ENCODE peak calls at places on chromosomes 13 and 19, in eight cellular contexts. One of them, this sample, is unnamed.

GRCh38 chr19:52171321-52172169 is at the start of gene ZNF836:
- DNase-seq in aorta: peak; percentile 94
- DNase-seq in esophagus squamous epithelium: peak; percentile 32
- DNase-seq in HEK293T: peak; percentile 77
- DNase-seq in NCI-H1436: peak; percentile 93
- DNase-seq in erythroblast: peak; percentile 77
- DNase-seq in stimulated activated CD4-positive, alpha-beta T cell treated with anti-CD3 and anti-CD28 coated beads, Interleukin-4, amount 100 ng/mL, for 24 hours: peak; percentile 91
- DNase-seq in stimulated activated CD8-positive, alpha-beta memory T cell treated with anti-CD3 and anti-CD28 coated beads, Interleukin-4, amount 100 ng/mL, for 48 hours: peak; percentile 92
- DNase-seq in this sample: no peak

GRCh38 chr13:99053636-99054233 is 75.9 kb upstream of the DOCK9 start:
- DNase-seq in esophagus squamous epithelium: no peak
- DNase-seq in erythroblast: peak; percentile 91
- DNase-seq in stimulated activated CD8-positive, alpha-beta memory T cell treated with anti-CD3 and anti-CD28 coated beads, Interleukin-4, amount 100 ng/mL, for 48 hours: peak; percentile 37
- DNase-seq in aorta: no peak
- DNase-seq in HEK293T: no peak
- DNase-seq in NCI-H1436: no peak
- DNase-seq in stimulated activated CD4-positive, alpha-beta T cell treated with anti-CD3 and anti-CD28 coated beads, Interleukin-4, amount 100 ng/mL, for 24 hours: no peak
- DNase-seq in this sample: no peak

GRCh38 chr19:34327851-34328250 is 37.1 kb upstream of the GPI start:
- DNase-seq in esophagus squamous epithelium: no peak
- DNase-seq in erythroblast: no peak
- DNase-seq in aorta: no peak
- DNase-seq in stimulated activated CD8-positive, alpha-beta memory T cell treated with anti-CD3 and anti-CD28 coated beads, Interleukin-4, amount 100 ng/mL, for 48 hours: no peak
- DNase-seq in stimulated activated CD4-positive, alpha-beta T cell treated with anti-CD3 and anti-CD28 coated beads, Interleukin-4, amount 100 ng/mL, for 24 hours: no peak
- DNase-seq in HEK293T: no peak
- DNase-seq in NCI-H1436: no peak
- DNase-seq in this sample: no peak

GRCh38 chr13:36030670-36031331 is 100.4 kb downstream of the DCLK1 start:
- DNase-seq in aorta: no peak
- DNase-seq in esophagus squamous epithelium: no peak
- DNase-seq in HEK293T: no peak
- DNase-seq in stimulated activated CD8-positive, alpha-beta memory T cell treated with anti-CD3 and anti-CD28 coated beads, Interleukin-4, amount 100 ng/mL, for 48 hours: no peak
- DNase-seq in stimulated activated CD4-positive, alpha-beta T cell treated with anti-CD3 and anti-CD28 coated beads, Interleukin-4, amount 100 ng/mL, for 24 hours: no peak
- DNase-seq in NCI-H1436: no peak
- DNase-seq in erythroblast: no peak
- DNase-seq in this sample: no peak

GRCh38 chr19:43441736-43442135 is 23.7 kb downstream of the LYPD3 start:
- DNase-seq in HEK293T: no peak
- DNase-seq in esophagus squamous epithelium: no peak
- DNase-seq in aorta: no peak
- DNase-seq in NCI-H1436: no peak
- DNase-seq in stimulated activated CD8-positive, alpha-beta memory T cell treated with anti-CD3 and anti-CD28 coated beads, Interleukin-4, amount 100 ng/mL, for 48 hours: no peak
- DNase-seq in erythroblast: no peak
- DNase-seq in stimulated activated CD4-positive, alpha-beta T cell treated with anti-CD3 and anti-CD28 coated beads, Interleukin-4, amount 100 ng/mL, for 24 hours: no peak
- DNase-seq in this sample: no peak

GRCh38 chr19:8352134-8352827 is 9.2 kb upstream of the KANK3 start:
- DNase-seq in NCI-H1436: no peak
- DNase-seq in erythroblast: no peak
- DNase-seq in esophagus squamous epithelium: no peak
- DNase-seq in aorta: peak; percentile 54
- DNase-seq in stimulated activated CD4-positive, alpha-beta T cell treated with anti-CD3 and anti-CD28 coated beads, Interleukin-4, amount 100 ng/mL, for 24 hours: no peak
- DNase-seq in stimulated activated CD8-positive, alpha-beta memory T cell treated with anti-CD3 and anti-CD28 coated beads, Interleukin-4, amount 100 ng/mL, for 48 hours: no peak
- DNase-seq in HEK293T: peak; percentile 4
- DNase-seq in this sample: no peak

GRCh38 chr13:34258646-34259386 is 440.9 kb downstream of the RFC3 start:
- DNase-seq in NCI-H1436: no peak
- DNase-seq in esophagus squamous epithelium: no peak
- DNase-seq in stimulated activated CD4-positive, alpha-beta T cell treated with anti-CD3 and anti-CD28 coated beads, Interleukin-4, amount 100 ng/mL, for 24 hours: no peak
- DNase-seq in stimulated activated CD8-positive, alpha-beta memory T cell treated with anti-CD3 and anti-CD28 coated beads, Interleukin-4, amount 100 ng/mL, for 48 hours: no peak
- DNase-seq in erythroblast: no peak
- DNase-seq in HEK293T: no peak
- DNase-seq in aorta: no peak
- DNase-seq in this sample: no peak

GRCh38 chr13:41267106-41267505 is 3.7 kb upstream of the MTRF1 start:
- DNase-seq in NCI-H1436: no peak
- DNase-seq in stimulated activated CD4-positive, alpha-beta T cell treated with anti-CD3 and anti-CD28 coated beads, Interleukin-4, amount 100 ng/mL, for 24 hours: no peak
- DNase-seq in HEK293T: no peak
- DNase-seq in stimulated activated CD8-positive, alpha-beta memory T cell treated with anti-CD3 and anti-CD28 coated beads, Interleukin-4, amount 100 ng/mL, for 48 hours: no peak
- DNase-seq in aorta: no peak
- DNase-seq in esophagus squamous epithelium: no peak
- DNase-seq in erythroblast: no peak
- DNase-seq in this sample: no peak

GRCh38 chr19:38321646-38322323 is 2.1 kb downstream of the KCNK6 start:
- DNase-seq in esophagus squamous epithelium: no peak
- DNase-seq in stimulated activated CD4-positive, alpha-beta T cell treated with anti-CD3 and anti-CD28 coated beads, Interleukin-4, amount 100 ng/mL, for 24 hours: no peak
- DNase-seq in NCI-H1436: no peak
- DNase-seq in aorta: peak; percentile 72
- DNase-seq in stimulated activated CD8-positive, alpha-beta memory T cell treated with anti-CD3 and anti-CD28 coated beads, Interleukin-4, amount 100 ng/mL, for 48 hours: no peak
- DNase-seq in HEK293T: no peak
- DNase-seq in erythroblast: no peak
- DNase-seq in this sample: no peak

GRCh38 chr19:42428676-42429075 is 1.5 kb upstream of the LIPE start:
- DNase-seq in esophagus squamous epithelium: no peak
- DNase-seq in stimulated activated CD4-positive, alpha-beta T cell treated with anti-CD3 and anti-CD28 coated beads, Interleukin-4, amount 100 ng/mL, for 24 hours: no peak
- DNase-seq in erythroblast: no peak
- DNase-seq in aorta: no peak
- DNase-seq in NCI-H1436: no peak
- DNase-seq in stimulated activated CD8-positive, alpha-beta memory T cell treated with anti-CD3 and anti-CD28 coated beads, Interleukin-4, amount 100 ng/mL, for 48 hours: no peak
- DNase-seq in HEK293T: no peak
- DNase-seq in this sample: no peak

GRCh38 chr13:111095031-111095840 is 19.9 kb upstream of the ARHGEF7 start:
- DNase-seq in aorta: no peak
- DNase-seq in NCI-H1436: no peak
- DNase-seq in erythroblast: no peak
- DNase-seq in esophagus squamous epithelium: no peak
- DNase-seq in stimulated activated CD4-positive, alpha-beta T cell treated with anti-CD3 and anti-CD28 coated beads, Interleukin-4, amount 100 ng/mL, for 24 hours: no peak
- DNase-seq in stimulated activated CD8-positive, alpha-beta memory T cell treated with anti-CD3 and anti-CD28 coated beads, Interleukin-4, amount 100 ng/mL, for 48 hours: no peak
- DNase-seq in HEK293T: no peak
- DNase-seq in this sample: no peak

GRCh38 chr13:104491951-104492350 is 1425.7 kb upstream of the SLC10A2 start:
- DNase-seq in HEK293T: no peak
- DNase-seq in esophagus squamous epithelium: no peak
- DNase-seq in erythroblast: no peak
- DNase-seq in stimulated activated CD4-positive, alpha-beta T cell treated with anti-CD3 and anti-CD28 coated beads, Interleukin-4, amount 100 ng/mL, for 24 hours: no peak
- DNase-seq in aorta: no peak
- DNase-seq in NCI-H1436: no peak
- DNase-seq in stimulated activated CD8-positive, alpha-beta memory T cell treated with anti-CD3 and anti-CD28 coated beads, Interleukin-4, amount 100 ng/mL, for 48 hours: no peak
- DNase-seq in this sample: no peak

GRCh38 chr19:7658219-7658686 is 10.6 kb upstream of the RETN start:
- DNase-seq in HEK293T: no peak
- DNase-seq in stimulated activated CD8-positive, alpha-beta memory T cell treated with anti-CD3 and anti-CD28 coated beads, Interleukin-4, amount 100 ng/mL, for 48 hours: peak; percentile 54
- DNase-seq in esophagus squamous epithelium: no peak
- DNase-seq in NCI-H1436: peak; percentile 52
- DNase-seq in erythroblast: no peak
- DNase-seq in stimulated activated CD4-positive, alpha-beta T cell treated with anti-CD3 and anti-CD28 coated beads, Interleukin-4, amount 100 ng/mL, for 24 hours: peak; percentile 56
- DNase-seq in aorta: no peak
- DNase-seq in this sample: no peak

GRCh38 chr19:35903550-35904179 is 1.3 kb downstream of the HCST start:
- DNase-seq in aorta: peak; percentile 93
- DNase-seq in NCI-H1436: peak; percentile 75
- DNase-seq in stimulated activated CD8-positive, alpha-beta memory T cell treated with anti-CD3 and anti-CD28 coated beads, Interleukin-4, amount 100 ng/mL, for 48 hours: peak; percentile 91
- DNase-seq in stimulated activated CD4-positive, alpha-beta T cell treated with anti-CD3 and anti-CD28 coated beads, Interleukin-4, amount 100 ng/mL, for 24 hours: peak; percentile 84
- DNase-seq in erythroblast: no peak
- DNase-seq in esophagus squamous epithelium: peak; percentile 75
- DNase-seq in HEK293T: peak; percentile 68
- DNase-seq in this sample: peak; percentile 53

GRCh38 chr13:29801737-29802305 is 48.6 kb downstream of the UBL3 start:
- DNase-seq in stimulated activated CD4-positive, alpha-beta T cell treated with anti-CD3 and anti-CD28 coated beads, Interleukin-4, amount 100 ng/mL, for 24 hours: no peak
- DNase-seq in NCI-H1436: no peak
- DNase-seq in aorta: no peak
- DNase-seq in esophagus squamous epithelium: no peak
- DNase-seq in erythroblast: no peak
- DNase-seq in stimulated activated CD8-positive, alpha-beta memory T cell treated with anti-CD3 and anti-CD28 coated beads, Interleukin-4, amount 100 ng/mL, for 48 hours: no peak
- DNase-seq in HEK293T: no peak
- DNase-seq in this sample: no peak

GRCh38 chr13:66225071-66225470 is 1005.1 kb downstream of the PCDH9 start:
- DNase-seq in esophagus squamous epithelium: no peak
- DNase-seq in NCI-H1436: no peak
- DNase-seq in stimulated activated CD4-positive, alpha-beta T cell treated with anti-CD3 and anti-CD28 coated beads, Interleukin-4, amount 100 ng/mL, for 24 hours: no peak
- DNase-seq in erythroblast: no peak
- DNase-seq in aorta: no peak
- DNase-seq in stimulated activated CD8-positive, alpha-beta memory T cell treated with anti-CD3 and anti-CD28 coated beads, Interleukin-4, amount 100 ng/mL, for 48 hours: no peak
- DNase-seq in HEK293T: no peak
- DNase-seq in this sample: no peak

GRCh38 chr19:44904426-44904994 is 1.1 kb upstream of the APOE start:
- DNase-seq in erythroblast: no peak
- DNase-seq in NCI-H1436: no peak
- DNase-seq in HEK293T: no peak
- DNase-seq in stimulated activated CD4-positive, alpha-beta T cell treated with anti-CD3 and anti-CD28 coated beads, Interleukin-4, amount 100 ng/mL, for 24 hours: no peak
- DNase-seq in esophagus squamous epithelium: no peak
- DNase-seq in stimulated activated CD8-positive, alpha-beta memory T cell treated with anti-CD3 and anti-CD28 coated beads, Interleukin-4, amount 100 ng/mL, for 48 hours: peak; percentile 41
- DNase-seq in aorta: no peak
- DNase-seq in this sample: no peak

GRCh38 chr13:72839831-72840426 is 58.0 kb downstream of the PIBF1 start:
- DNase-seq in stimulated activated CD8-positive, alpha-beta memory T cell treated with anti-CD3 and anti-CD28 coated beads, Interleukin-4, amount 100 ng/mL, for 48 hours: peak; percentile 43
- DNase-seq in erythroblast: peak; percentile 72
- DNase-seq in stimulated activated CD4-positive, alpha-beta T cell treated with anti-CD3 and anti-CD28 coated beads, Interleukin-4, amount 100 ng/mL, for 24 hours: peak; percentile 41
- DNase-seq in aorta: no peak
- DNase-seq in HEK293T: peak; percentile 86
- DNase-seq in NCI-H1436: peak; percentile 28
- DNase-seq in esophagus squamous epithelium: no peak
- DNase-seq in this sample: peak; percentile 31

GRCh38 chr19:41895745-41896580 is 13.0 kb downstream of the ARHGEF1 start:
- DNase-seq in erythroblast: no peak
- DNase-seq in aorta: no peak
- DNase-seq in esophagus squamous epithelium: no peak
- DNase-seq in stimulated activated CD4-positive, alpha-beta T cell treated with anti-CD3 and anti-CD28 coated beads, Interleukin-4, amount 100 ng/mL, for 24 hours: no peak
- DNase-seq in stimulated activated CD8-positive, alpha-beta memory T cell treated with anti-CD3 and anti-CD28 coated beads, Interleukin-4, amount 100 ng/mL, for 48 hours: no peak
- DNase-seq in HEK293T: no peak
- DNase-seq in NCI-H1436: no peak
- DNase-seq in this sample: no peak

GRCh38 chr13:83216521-83217245 is 665.6 kb downstream of the SLITRK1 start:
- DNase-seq in stimulated activated CD4-positive, alpha-beta T cell treated with anti-CD3 and anti-CD28 coated beads, Interleukin-4, amount 100 ng/mL, for 24 hours: no peak
- DNase-seq in esophagus squamous epithelium: no peak
- DNase-seq in stimulated activated CD8-positive, alpha-beta memory T cell treated with anti-CD3 and anti-CD28 coated beads, Interleukin-4, amount 100 ng/mL, for 48 hours: no peak
- DNase-seq in erythroblast: no peak
- DNase-seq in HEK293T: no peak
- DNase-seq in NCI-H1436: no peak
- DNase-seq in aorta: no peak
- DNase-seq in this sample: no peak

GRCh38 chr13:105918842-105919741 is 616.4 kb downstream of the EFNB2 start:
- DNase-seq in erythroblast: no peak
- DNase-seq in HEK293T: peak; percentile 16
- DNase-seq in stimulated activated CD8-positive, alpha-beta memory T cell treated with anti-CD3 and anti-CD28 coated beads, Interleukin-4, amount 100 ng/mL, for 48 hours: no peak
- DNase-seq in NCI-H1436: no peak
- DNase-seq in aorta: peak; percentile 45
- DNase-seq in stimulated activated CD4-positive, alpha-beta T cell treated with anti-CD3 and anti-CD28 coated beads, Interleukin-4, amount 100 ng/mL, for 24 hours: no peak
- DNase-seq in esophagus squamous epithelium: no peak
- DNase-seq in this sample: peak; percentile 52

GRCh38 chr19:58182577-58182988 is 278 bp upstream of the ZNF274 start:
- DNase-seq in erythroblast: no peak
- DNase-seq in NCI-H1436: no peak
- DNase-seq in esophagus squamous epithelium: peak; percentile 74
- DNase-seq in aorta: no peak
- DNase-seq in HEK293T: peak; percentile 91
- DNase-seq in stimulated activated CD4-positive, alpha-beta T cell treated with anti-CD3 and anti-CD28 coated beads, Interleukin-4, amount 100 ng/mL, for 24 hours: no peak
- DNase-seq in stimulated activated CD8-positive, alpha-beta memory T cell treated with anti-CD3 and anti-CD28 coated beads, Interleukin-4, amount 100 ng/mL, for 48 hours: no peak
- DNase-seq in this sample: no peak

This sample was measured in SW 1271.